ENCODE peak calls at places on chromosome 5, in four cellular contexts. One of them, this sample, is unnamed.

GRCh38 chr5:7754997-7755596 is 95.8 kb downstream of the CFAP90 start:
- DNase-seq in WTC11: peak
- DNase-seq in HepG2: peak
- DNase-seq in K562: peak
- DNase-seq in this sample: no peak

GRCh38 chr5:135203593-135204036 is 169.6 kb upstream of the PITX1 start:
- DNase-seq in WTC11: no peak
- DNase-seq in HepG2: peak
- DNase-seq in K562: peak
- DNase-seq in this sample: no peak

GRCh38 chr5:172219296-172219695 is 25.3 kb downstream of the EFCAB9 start:
- DNase-seq in HepG2: no peak
- DNase-seq in WTC11: no peak
- DNase-seq in K562: no peak
- DNase-seq in this sample: no peak

GRCh38 chr5:168468836-168469235 is 17.4 kb upstream of the RARS1 start:
- DNase-seq in K562: no peak
- DNase-seq in HepG2: no peak
- DNase-seq in WTC11: no peak
- DNase-seq in this sample: no peak

GRCh38 chr5:68368686-68369359 is 153.3 kb downstream of the PIK3R1 start:
- DNase-seq in K562: no peak
- DNase-seq in WTC11: no peak
- DNase-seq in HepG2: no peak
- DNase-seq in this sample: no peak

GRCh38 chr5:74040065-74040551 is 414.1 kb downstream of the ARHGEF28 start:
- DNase-seq in K562: no peak
- DNase-seq in WTC11: no peak
- DNase-seq in HepG2: no peak
- DNase-seq in this sample: no peak

GRCh38 chr5:87499478-87500410 is 87.0 kb upstream of the CCNH start:
- DNase-seq in HepG2: no peak
- DNase-seq in K562: no peak
- DNase-seq in WTC11: peak
- DNase-seq in this sample: no peak

GRCh38 chr5:172954277-172954676 is 4.9 kb upstream of the RPL26L1 start:
- DNase-seq in HepG2: no peak
- DNase-seq in K562: no peak
- DNase-seq in WTC11: no peak
- DNase-seq in this sample: no peak

GRCh38 chr5:54883374-54884194 is 101.8 kb downstream of the ESM1 start:
- DNase-seq in K562: peak
- DNase-seq in WTC11: peak
- DNase-seq in HepG2: no peak
- DNase-seq in this sample: no peak

GRCh38 chr5:125093776-125094175 is 347.3 kb upstream of the ZNF608 start:
- DNase-seq in HepG2: no peak
- DNase-seq in K562: no peak
- DNase-seq in WTC11: no peak
- DNase-seq in this sample: no peak

GRCh38 chr5:56822961-56823360 is 7.6 kb downstream of the MAP3K1 start:
- DNase-seq in HepG2: no peak
- DNase-seq in WTC11: no peak
- DNase-seq in K562: no peak
- DNase-seq in this sample: no peak

GRCh38 chr5:74304536-74304935 is 336.0 kb downstream of the ENC1 start:
- DNase-seq in HepG2: no peak
- DNase-seq in K562: no peak
- DNase-seq in WTC11: no peak
- DNase-seq in this sample: no peak

GRCh38 chr5:91417219-91417618 is 34.1 kb upstream of the ARRDC3 start:
- DNase-seq in WTC11: no peak
- DNase-seq in K562: no peak
- DNase-seq in HepG2: no peak
- DNase-seq in this sample: no peak

GRCh38 chr5:20572560-20572959 is 584.6 kb upstream of the CDH18 start:
- DNase-seq in HepG2: no peak
- DNase-seq in K562: no peak
- DNase-seq in WTC11: no peak
- DNase-seq in this sample: no peak

DNA sequence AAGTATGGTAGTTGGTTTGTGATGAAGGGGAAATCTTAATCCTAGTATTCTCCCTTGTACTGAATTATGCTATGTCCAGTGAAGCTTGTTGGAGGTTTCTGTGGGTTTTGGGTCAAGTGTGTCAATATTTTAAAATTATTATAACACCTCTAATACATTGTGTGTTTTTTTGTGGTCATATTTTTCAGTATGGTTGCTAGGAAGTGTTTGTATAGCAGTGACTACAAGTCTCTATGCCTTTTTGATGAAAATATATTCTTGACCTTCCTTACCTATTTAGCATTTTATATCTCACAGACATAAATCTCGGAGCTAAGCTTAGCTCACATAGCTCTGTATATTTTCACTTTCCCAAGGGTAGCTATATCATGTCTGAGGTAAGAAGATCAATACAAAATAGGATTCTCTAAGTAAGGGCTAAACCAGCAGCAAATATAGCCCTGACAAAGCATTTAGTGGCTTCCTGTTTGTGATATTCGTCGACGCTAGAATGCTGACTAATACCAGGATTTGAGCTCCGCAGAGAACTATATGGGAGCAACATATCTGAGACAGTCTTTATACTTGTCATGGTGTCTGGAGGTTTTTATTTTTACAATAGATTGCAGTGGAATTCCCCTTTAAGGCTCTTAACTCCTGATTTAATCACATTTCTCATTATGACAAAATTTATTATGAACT is 82.3 kb downstream of the MACIR start:
- DNase-seq in HepG2: no peak
- DNase-seq in WTC11: no peak
- DNase-seq in K562: peak
- DNase-seq in this sample: peak
- TF ChIP-seq ETV6 in HepG2: no peak
- TF ChIP-seq ETV6 in WTC11: no peak
- TF ChIP-seq ETV6 in K562: no peak
- TF ChIP-seq ETV6 in this sample: no peak

GRCh38 chr5:652773-653350 is 40.3 kb downstream of the TPPP start:
- DNase-seq in HepG2: no peak
- DNase-seq in WTC11: no peak
- DNase-seq in K562: no peak
- DNase-seq in this sample: no peak

GRCh38 chr5:654071-654778 is 38.9 kb downstream of the TPPP start:
- DNase-seq in K562: no peak
- DNase-seq in WTC11: no peak
- DNase-seq in HepG2: no peak
- DNase-seq in this sample: no peak

GRCh38 chr5:647727-648126 is 35.6 kb downstream of the CEP72 start:
- DNase-seq in WTC11: no peak
- DNase-seq in K562: no peak
- DNase-seq in HepG2: no peak
- DNase-seq in this sample: no peak

GRCh38 chr5:652023-652515 is 39.9 kb downstream of the CEP72 start:
- DNase-seq in K562: no peak
- DNase-seq in WTC11: no peak
- DNase-seq in HepG2: no peak
- DNase-seq in this sample: no peak

GRCh38 chr5:651296-652022 is 39.3 kb downstream of the CEP72 start:
- DNase-seq in HepG2: no peak
- DNase-seq in WTC11: no peak
- DNase-seq in K562: no peak
- DNase-seq in this sample: no peak
- TF ChIP-seq ETV6 in HepG2: no peak
- TF ChIP-seq ETV6 in WTC11: no peak
- TF ChIP-seq ETV6 in K562: no peak
- TF ChIP-seq ETV6 in this sample: no peak

GRCh38 chr5:67010684-67011409 is 185.8 kb downstream of the CD180 start:
- DNase-seq in K562: no peak
- DNase-seq in HepG2: no peak
- DNase-seq in WTC11: no peak
- DNase-seq in this sample: no peak
- TF ChIP-seq ETV6 in K562: no peak
- TF ChIP-seq ETV6 in HepG2: no peak
- TF ChIP-seq ETV6 in WTC11: no peak
- TF ChIP-seq ETV6 in this sample: no peak

DNA sequence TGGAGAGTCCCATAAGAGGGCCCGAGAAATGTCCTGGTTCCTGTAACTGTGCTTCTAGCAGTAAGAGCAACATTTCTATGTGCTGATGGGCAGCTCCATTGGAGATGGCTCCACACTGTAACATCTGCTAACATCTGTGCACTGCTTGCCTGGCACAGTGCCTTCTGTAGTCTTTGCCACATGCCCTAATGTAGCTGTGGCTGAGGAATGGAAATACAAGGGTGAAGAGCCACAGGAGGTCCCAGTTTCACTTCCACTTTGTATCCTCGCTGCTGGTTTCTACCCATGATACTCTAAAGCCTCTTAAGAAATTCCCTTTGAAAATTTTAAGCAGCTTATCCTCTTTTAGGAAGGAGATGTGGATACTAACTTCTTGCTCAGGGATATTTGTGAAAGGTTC is 97.4 kb downstream of the HOMER1 start:
- DNase-seq in WTC11: no peak
- DNase-seq in HepG2: no peak
- DNase-seq in K562: no peak
- DNase-seq in this sample: peak
- TF ChIP-seq ETV6 in WTC11: no peak
- TF ChIP-seq ETV6 in HepG2: no peak
- TF ChIP-seq ETV6 in K562: no peak
- TF ChIP-seq ETV6 in this sample: no peak

DNA sequence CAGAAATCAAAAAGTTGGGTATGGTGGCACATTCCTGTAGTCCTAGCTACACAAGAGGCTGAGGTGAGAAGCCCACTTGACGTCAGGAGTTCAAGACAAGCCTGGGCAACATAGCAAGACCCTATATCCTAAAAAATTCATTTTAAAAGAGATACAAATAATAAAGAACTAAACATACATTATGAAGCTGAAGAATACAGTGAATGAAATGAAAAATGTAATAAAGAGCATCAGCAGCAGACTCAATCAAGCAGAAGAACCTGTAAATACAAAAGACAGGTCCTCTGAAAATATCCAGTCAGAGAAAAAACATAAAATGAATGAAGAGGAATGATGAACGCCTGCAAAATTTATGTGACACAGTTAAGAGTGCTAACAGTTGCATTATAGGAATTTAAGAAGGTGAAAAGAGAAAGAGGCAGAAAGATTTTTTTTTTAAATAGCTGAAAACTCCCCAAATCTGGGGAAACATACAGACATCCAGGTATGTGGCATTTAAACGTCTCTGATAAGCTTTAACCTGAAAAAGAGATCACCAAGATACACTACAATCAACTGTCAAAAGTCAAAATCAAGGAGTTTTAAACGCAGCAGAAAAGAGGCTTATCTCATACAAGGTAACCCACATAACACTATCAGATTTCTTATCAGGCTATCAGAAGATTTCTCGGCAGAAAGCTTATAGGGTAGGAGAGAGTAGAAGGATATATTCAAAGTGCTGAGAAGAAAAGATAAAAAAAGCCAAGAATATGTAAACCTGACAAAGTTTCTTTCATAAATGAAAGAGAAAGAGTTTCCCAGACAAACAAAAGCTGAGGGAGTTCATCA is 57.6 kb downstream of the PRRC1 start:
- DNase-seq in HepG2: no peak
- DNase-seq in K562: no peak
- DNase-seq in WTC11: no peak
- DNase-seq in this sample: no peak
- TF ChIP-seq ETV6 in HepG2: no peak
- TF ChIP-seq ETV6 in K562: no peak
- TF ChIP-seq ETV6 in WTC11: no peak
- TF ChIP-seq ETV6 in this sample: no peak

GRCh38 chr5:41410307-41410706 is 100.1 kb downstream of the PLCXD3 start:
- DNase-seq in HepG2: no peak
- DNase-seq in K562: no peak
- DNase-seq in WTC11: no peak
- DNase-seq in this sample: no peak
- TF ChIP-seq ETV6 in HepG2: no peak
- TF ChIP-seq ETV6 in K562: no peak
- TF ChIP-seq ETV6 in WTC11: no peak
- TF ChIP-seq ETV6 in this sample: no peak

This sample was measured in GM12878.